ENCODE peak calls at places on chromosomes 13 and 19, in seven cellular contexts. I is tibial nerve, H is GM12891, T is esophagus squamous epithelium, R is IMR-90, K is H54, Z is right lobe of liver. Q is an unnamed sample.

GRCh38 chr19:54458648-54459281 is 4.8 kb downstream of the LENG9 start:
- DNase-seq in T (no peak), H (no peak), I (no peak), Z (no peak), K (no peak), R (no peak), Q (no peak)

GRCh38 chr19:17950310-17951150 is 16.4 kb upstream of the KCNN1 start:
- DNase-seq in R (no peak), K (peak; percentile 26), I (no peak), T (no peak), H (no peak), Z (no peak), Q (peak; percentile 55)

GRCh38 chr19:17156296-17156946 is 58.7 kb upstream of the USE1 start:
- DNase-seq in H (no peak), R (no peak), K (no peak), Z (no peak), I (no peak), T (no peak), Q (no peak)

GRCh38 chr19:56751078-56751489 is 79.5 kb upstream of the ZNF835 start:
- DNase-seq in H (no peak), R (no peak), Z (no peak), T (no peak), K (no peak), I (no peak), Q (no peak)

GRCh38 chr13:51793570-51794273 is 10.2 kb downstream of the DHRS12 start:
- DNase-seq in T (no peak), K (peak; percentile 21), R (peak; percentile 91), Z (no peak), I (no peak), H (no peak), Q (peak; percentile 80)

GRCh38 chr13:51202477-51203046 is 19.6 kb upstream of the FAM124A start:
- DNase-seq in H (no peak), Z (no peak), I (no peak), T (no peak), R (no peak), K (no peak), Q (no peak)

GRCh38 chr19:17421942-17422341 is 2.1 kb downstream of the MVB12A start:
- DNase-seq in K (no peak), T (no peak), I (no peak), Z (no peak), H (no peak), R (no peak), Q (no peak)

GRCh38 chr19:16061943-16062342 is 14.4 kb upstream of the TPM4 start:
- DNase-seq in H (no peak), T (no peak), I (no peak), K (no peak), R (no peak), Z (no peak), Q (no peak)

GRCh38 chr19:46859637-46860124 is 1.1 kb upstream of the ARHGAP35 start:
- DNase-seq in R (peak; percentile 55), Z (peak; percentile 79), H (no peak), I (peak; percentile 81), K (no peak), T (no peak), Q (no peak)

GRCh38 chr13:86974995-86975328 is 696.2 kb upstream of the SLITRK5 start:
- DNase-seq in H (no peak), K (no peak), I (no peak), Z (no peak), R (no peak), T (no peak), Q (no peak)

GRCh38 chr19:43755256-43755801 is 567 bp upstream of the SMG9 start:
- DNase-seq in Z (peak; percentile 86), T (no peak), R (peak; percentile 61), K (no peak), I (peak; percentile 72), H (no peak), Q (peak; percentile 91)

GRCh38 chr19:57171551-57172081 is 4.3 kb upstream of the DUXA start:
- DNase-seq in T (no peak), Z (no peak), R (peak; percentile 39), I (peak; percentile 15), H (peak; percentile 36), K (peak; percentile 95), Q (peak; percentile 58)

GRCh38 chr19:48842744-48843162 is 6.5 kb upstream of the HSD17B14 start:
- DNase-seq in T (no peak), Z (no peak), H (no peak), K (no peak), I (peak; percentile 83), R (peak; percentile 48), Q (no peak)

GRCh38 chr19:52936151-52936957 is 13.1 kb upstream of the ZNF888 start:
- DNase-seq in H (no peak), Z (no peak), R (no peak), K (no peak), T (no peak), I (no peak), Q (peak; percentile 93)

GRCh38 chr13:33110713-33111413 is 94.6 kb downstream of the KL start:
- DNase-seq in R (peak; percentile 56), Z (no peak), H (no peak), I (peak; percentile 40), K (no peak), T (no peak), Q (no peak)

GRCh38 chr19:47232422-47233211 is 1.6 kb upstream of the BBC3 start:
- DNase-seq in H (no peak), I (no peak), Z (no peak), T (no peak), K (peak; percentile 75), R (peak; percentile 82), Q (peak; percentile 81)

GRCh38 chr19:10929402-10929794 is 787 bp downstream of the TIMM29 start:
- DNase-seq in R (no peak), I (no peak), Z (peak; percentile 51), H (no peak), T (no peak), K (no peak), Q (peak; percentile 53)

GRCh38 chr19:10927691-10928562 is 512 bp downstream of the YIPF2 start:
- DNase-seq in R (no peak), H (no peak), I (no peak), T (no peak), Z (no peak), K (no peak), Q (peak; percentile 57)

GRCh38 chr19:10924597-10924996 is 3.8 kb downstream of the YIPF2 start:
- DNase-seq in K (no peak), I (no peak), R (no peak), T (no peak), Z (no peak), H (no peak), Q (no peak)

GRCh38 chr19:10923503-10924076 is 4.8 kb downstream of the YIPF2 start:
- DNase-seq in R (no peak), K (no peak), H (no peak), Z (no peak), T (no peak), I (no peak), Q (no peak)

DNA sequence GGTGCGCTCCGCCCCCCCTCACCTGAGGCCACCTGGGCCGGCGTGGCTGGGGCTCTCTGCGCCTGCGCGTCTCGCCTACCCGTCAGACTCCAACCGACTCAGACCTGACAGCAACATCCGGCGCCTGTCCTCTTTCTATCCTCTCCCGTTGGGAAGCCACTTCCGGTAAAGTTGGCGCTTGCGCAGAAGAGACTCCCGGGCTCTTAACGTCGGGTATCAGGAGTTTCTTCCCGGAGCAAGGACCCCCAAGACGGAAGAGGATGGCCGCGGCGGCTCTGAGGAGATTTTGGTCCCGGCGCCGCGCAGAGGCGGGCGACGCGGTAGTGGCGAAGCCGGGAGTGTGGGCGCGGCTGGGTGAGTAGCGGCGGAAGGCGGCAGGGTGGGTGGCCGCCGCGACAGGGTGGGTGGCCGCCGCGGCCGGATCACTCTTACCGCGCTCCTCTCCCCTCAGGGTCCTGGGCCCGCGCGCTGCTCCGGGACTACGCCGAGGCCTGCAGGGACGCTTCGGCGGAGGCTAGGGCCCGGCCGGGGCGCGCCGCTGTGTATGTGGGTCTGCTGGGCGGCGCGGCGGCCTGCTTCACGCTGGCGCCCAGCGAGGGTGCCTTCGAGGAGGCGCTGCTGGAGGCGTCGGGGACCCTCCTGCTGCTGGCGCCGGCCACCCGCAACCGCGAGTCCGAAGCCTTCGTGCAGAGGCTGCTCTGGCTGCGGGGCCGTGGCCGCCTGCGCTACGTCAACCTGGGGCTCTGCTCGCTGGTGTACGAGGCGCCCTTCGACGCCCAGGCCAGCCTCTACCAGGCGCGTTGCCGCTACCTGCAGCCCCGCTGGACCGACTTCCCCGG is at the start of the genes TIMM29 and YIPF2:
- DNase-seq in T (peak; percentile 78), I (peak; percentile 94), K (peak; percentile 93), H (peak; percentile 99), Z (peak; percentile 98), R (peak; percentile 98), Q (peak; percentile 97)
- TF ChIP-seq POLR2A in T (peak; percentile 19), I (no peak), K (peak; percentile 50), H (peak; percentile 65), Z (peak; percentile 66), R (peak; percentile 72), Q (peak; percentile 71)

DNA sequence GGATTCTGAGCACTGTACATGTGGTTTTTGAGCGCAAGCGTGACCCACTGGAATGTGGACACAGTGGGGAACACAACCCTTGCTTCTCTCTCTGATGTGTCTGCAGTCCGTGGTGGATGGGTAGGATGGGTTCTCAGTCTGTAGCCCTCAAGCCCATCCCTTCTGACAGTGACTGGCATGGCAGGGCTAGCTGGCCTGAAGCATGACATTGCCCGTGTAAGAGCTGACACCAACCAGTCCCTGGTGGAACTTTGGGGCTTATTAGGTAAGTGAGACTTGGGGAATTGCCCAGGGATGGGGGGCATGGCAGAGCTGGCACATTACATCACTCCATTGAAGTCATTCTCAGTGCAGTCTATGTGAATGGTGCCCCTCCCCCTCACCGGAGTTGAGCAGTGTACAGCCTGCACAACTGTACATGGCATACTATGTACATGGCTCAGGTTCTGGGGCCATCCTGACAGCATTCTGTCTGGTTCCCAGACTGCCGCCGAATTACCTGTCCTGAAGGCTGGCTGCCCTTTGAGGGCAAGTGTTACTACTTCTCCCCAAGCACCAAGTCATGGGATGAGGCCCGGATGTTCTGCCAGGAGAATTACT is 16.8 kb downstream of the CLEC17A start:
- DNase-seq in T (no peak), I (no peak), K (no peak), H (no peak), R (no peak), Z (no peak), Q (no peak)
- TF ChIP-seq POLR2A in T (no peak), I (no peak), K (no peak), H (no peak), R (no peak), Z (no peak), Q (no peak)

GRCh38 chr19:35899547-35900214 is 659 bp downstream of the NFKBID start:
- DNase-seq in T (peak; percentile 48), R (peak; percentile 81), Z (peak; percentile 92), I (peak; percentile 65), H (peak; percentile 93), K (peak; percentile 94), Q (peak; percentile 67)

GRCh38 chr19:35903550-35904179 is 1.3 kb downstream of the HCST start:
- DNase-seq in H (peak; percentile 68), I (peak; percentile 57), R (peak; percentile 73), Z (peak; percentile 73), K (peak; percentile 68), T (peak; percentile 75), Q (peak; percentile 29)

GRCh38 chr19:35901055-35901644 is 810 bp upstream of the NFKBID start:
- DNase-seq in I (no peak), T (no peak), Z (no peak), H (no peak), R (peak; percentile 51), K (peak; percentile 69), Q (no peak)

GRCh38 chr19:35902870-35903475 is 644 bp downstream of the HCST start:
- DNase-seq in T (no peak), I (no peak), Z (no peak), H (no peak), R (no peak), K (no peak), Q (no peak)

GRCh38 chr19:35901854-35902661 is at the start of gene HCST:
- DNase-seq in Z (no peak), H (no peak), T (no peak), I (no peak), K (peak; percentile 56), R (peak; percentile 22), Q (no peak)
- TF ChIP-seq POLR2A in Z (no peak), H (peak; percentile 78), T (no peak), I (no peak), K (no peak), R (no peak), Q (no peak)

GRCh38 chr13:98856983-98857382 is 104.5 kb upstream of the SLC15A1 start:
- DNase-seq in H (no peak), Z (no peak), T (no peak), I (no peak), R (no peak), K (no peak), Q (no peak)
- TF ChIP-seq POLR2A in H (no peak), Z (no peak), T (no peak), I (no peak), R (no peak), K (no peak), Q (no peak)